ENCODE peak calls at places on chromosomes 13 and 19, in four cellular contexts. Z is PC-3, H is fibroblast of lung, R is esophagus squamous epithelium. N is an unnamed sample.

GRCh38 chr13:70380809-70381208 is 272.6 kb upstream of the KLHL1 start:
- DNase-seq in Z (no peak), H (no peak), R (no peak), N (no peak)

GRCh38 chr19:14393303-14393702 is 12.1 kb downstream of the ADGRE5 start:
- DNase-seq in Z (no peak), R (no peak), H (no peak), N (no peak)

GRCh38 chr19:42471554-42472249 is 29.0 kb upstream of the CXCL17 start:
- DNase-seq in H (no peak), R (no peak), Z (peak; percentile 85), N (no peak)

GRCh38 chr19:2494084-2494446 is 18.1 kb downstream of the GADD45B start:
- DNase-seq in R (no peak), H (peak; percentile 38), Z (peak; percentile 38), N (no peak)

GRCh38 chr19:4172861-4173473 is 9.4 kb downstream of the SIRT6 start:
- DNase-seq in R (no peak), Z (peak; percentile 24), H (peak; percentile 21), N (no peak)

GRCh38 chr19:7627166-7627565 is 2.2 kb downstream of the XAB2 start:
- DNase-seq in H (no peak), R (no peak), Z (no peak), N (no peak)

GRCh38 chr19:39156230-39156890 is 30.8 kb downstream of the PAK4 start:
- DNase-seq in H (no peak), R (no peak), Z (peak; percentile 25), N (no peak)

GRCh38 chr19:33409035-33409434 is 35.5 kb downstream of the CEBPG start:
- DNase-seq in R (no peak), Z (no peak), H (no peak), N (no peak)

GRCh38 chr13:37701972-37702371 is 103.4 kb upstream of the POSTN start:
- DNase-seq in H (peak; percentile 99), Z (peak; percentile 50), R (no peak), N (peak; percentile 87)

GRCh38 chr19:18464646-18465045 is 26.7 kb upstream of the ISYNA1 start:
- DNase-seq in Z (peak; percentile 49), H (peak; percentile 98), R (no peak), N (no peak)

GRCh38 chr19:27717825-27718224 is 1495.1 kb downstream of the UQCRFS1 start:
- DNase-seq in H (no peak), R (no peak), Z (no peak), N (no peak)

GRCh38 chr13:89401209-89401810 is 1730.1 kb downstream of the SLITRK5 start:
- DNase-seq in H (peak; percentile 87), Z (peak; percentile 61), R (no peak), N (peak; percentile 42)

GRCh38 chr19:48837081-48837524 is 812 bp upstream of the HSD17B14 start:
- DNase-seq in Z (peak; percentile 82), H (peak; percentile 77), R (no peak), N (no peak)
- H3K4me3 ChIP-seq in Z (peak overlapping the region; percentile 69), H (no peak overlapping the region), R (peak overlapping the region; percentile 37), N (peak overlapping the region; percentile 20)

GRCh38 chr19:47506459-47506858 is 8.4 kb downstream of the NAPA start:
- DNase-seq in Z (no peak), H (no peak), R (no peak), N (no peak)

GRCh38 chr19:47507031-47507430 is 7.8 kb downstream of the NAPA start:
- DNase-seq in Z (no peak), H (no peak), R (no peak), N (no peak)

GRCh38 chr19:47508721-47509120 is 6.1 kb downstream of the NAPA start:
- DNase-seq in H (no peak), Z (no peak), R (no peak), N (no peak)

GRCh38 chr19:47509170-47509847 is 5.6 kb downstream of the NAPA start:
- DNase-seq in H (no peak), R (no peak), Z (no peak), N (no peak)

GRCh38 chr19:47507924-47508553 is 6.8 kb downstream of the NAPA start:
- DNase-seq in H (no peak), R (no peak), Z (no peak), N (no peak)
- TF ChIP-seq CTCF in H (no peak), R (no peak), Z (no peak), N (no peak)

GRCh38 chr13:68440874-68441273 is 1210.7 kb upstream of the PCDH9 start:
- DNase-seq in Z (no peak), H (no peak), R (no peak), N (no peak)
- H3K4me3 ChIP-seq in Z (no peak overlapping the region), H (no peak overlapping the region), R (no peak overlapping the region), N (no peak overlapping the region)

DNA sequence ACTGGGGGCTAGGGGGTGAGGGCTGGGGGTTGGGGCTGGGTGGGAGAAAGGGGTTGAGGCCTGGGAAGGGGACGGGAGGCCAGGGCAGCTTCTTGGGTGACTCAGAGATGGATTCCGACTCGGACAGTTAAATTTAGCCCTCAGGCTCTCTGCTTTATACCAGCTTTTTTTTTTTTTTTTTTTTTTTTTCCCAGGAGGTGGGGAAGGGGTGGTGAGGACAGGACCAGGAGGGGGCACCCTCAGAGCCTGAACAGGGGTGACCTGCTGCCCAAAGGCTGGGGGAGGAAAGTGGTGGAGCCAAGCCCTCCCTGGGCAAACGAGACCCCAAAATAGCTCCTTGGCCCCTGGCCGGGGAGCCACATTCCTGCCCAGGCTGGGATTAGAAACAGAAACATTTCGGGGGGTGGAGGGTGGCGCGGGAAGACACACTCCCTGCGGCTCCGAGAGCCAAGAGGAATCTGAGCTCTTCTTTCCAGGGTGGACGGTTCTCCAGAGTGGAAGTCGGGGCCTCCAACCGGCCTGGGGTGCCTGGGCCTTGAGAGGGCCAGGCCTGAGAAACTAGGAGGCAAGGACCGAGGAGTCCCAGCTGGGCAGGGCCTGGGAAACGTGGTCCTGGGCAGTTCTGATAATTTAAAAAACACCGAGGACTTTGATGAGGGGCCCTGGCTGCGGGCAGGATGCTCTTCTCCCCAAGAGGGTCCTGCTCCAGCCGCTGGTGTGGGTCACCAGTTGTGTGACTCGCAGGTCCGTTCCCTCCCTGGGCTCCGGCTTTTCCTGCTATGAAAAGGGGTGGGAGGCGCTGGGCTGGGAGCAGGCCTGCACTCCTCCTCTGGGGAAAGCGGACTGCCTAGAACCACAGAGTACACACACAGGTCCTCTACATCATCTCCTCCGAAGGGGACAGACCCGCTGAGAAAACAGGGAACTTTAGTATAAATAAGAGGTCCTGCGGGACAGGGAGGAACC is 813 bp upstream of the DMPK start:
- DNase-seq in R (no peak), Z (peak; percentile 60), H (peak; percentile 75), N (no peak)
- TF ChIP-seq CTCF in R (no peak), Z (no peak), H (no peak), N (peak; percentile 4)

GRCh38 chr13:76993473-76993872 is 1.6 kb downstream of the CLN5 start:
- DNase-seq in H (no peak), Z (no peak), R (no peak), N (no peak)
- H3K4me3 ChIP-seq in H (no peak overlapping the region), Z (peak overlapping the region; percentile 90), R (no peak overlapping the region), N (no peak overlapping the region)

GRCh38 chr13:40781717-40782116 is 7.7 kb upstream of the SLC25A15 start:
- DNase-seq in R (no peak), Z (no peak), H (no peak), N (no peak)

GRCh38 chr13:40779796-40780285 is 8.9 kb upstream of the MRPS31 start:
- DNase-seq in H (no peak), Z (peak; percentile 7), R (no peak), N (no peak)

GRCh38 chr13:40779049-40779448 is 8.1 kb upstream of the MRPS31 start:
- DNase-seq in Z (no peak), R (no peak), H (no peak), N (no peak)

GRCh38 chr13:40777957-40778235 is 6.9 kb upstream of the MRPS31 start:
- DNase-seq in Z (no peak), R (no peak), H (no peak), N (no peak)

DNA sequence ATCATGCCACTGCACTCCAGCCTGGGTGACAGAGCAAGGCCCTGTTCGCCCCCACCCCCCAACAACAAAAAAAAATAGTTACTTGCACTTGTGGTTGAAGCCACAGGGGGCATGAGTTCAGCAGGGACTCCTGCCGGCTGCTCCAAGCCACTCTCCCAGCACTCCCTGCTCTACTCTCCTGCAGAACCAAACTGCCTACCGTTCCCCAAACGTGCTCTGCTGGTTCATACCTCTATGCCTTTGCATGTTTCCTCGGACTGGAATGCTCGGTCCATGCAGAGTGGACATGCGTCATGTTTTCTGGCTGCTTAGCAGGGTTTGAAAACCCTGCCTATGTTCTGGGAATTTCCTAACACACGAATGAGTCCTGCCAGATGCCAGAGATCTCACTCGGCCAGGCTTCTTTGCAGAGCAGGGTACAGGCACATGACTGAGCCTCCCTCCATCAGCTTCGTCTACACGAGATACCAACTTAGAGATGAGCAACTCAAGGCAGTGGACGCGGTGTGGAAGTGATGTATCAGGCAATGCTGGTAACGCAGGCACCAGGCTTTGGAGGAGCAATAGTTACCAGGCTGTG is 8.5 kb upstream of the SLC25A15 start:
- DNase-seq in Z (no peak), R (no peak), H (peak; percentile 9), N (no peak)
- TF ChIP-seq CTCF in Z (no peak), R (no peak), H (no peak), N (no peak)

N was measured in kidney epithelial cell.